ENCODE peak calls at places on chromosomes 7 and 10, in nine cellular contexts. One of them, this sample, is unnamed.

GRCh38 chr10:130192276-130192848 is 56.2 kb downstream of the GLRX3 start:
- DNase-seq in suprapubic skin: no peak
- DNase-seq in stomach: no peak
- DNase-seq in adrenal gland: no peak
- DNase-seq in breast epithelium: no peak
- DNase-seq in endothelial cell of umbilical vein: no peak
- DNase-seq in heart left ventricle: no peak
- DNase-seq in tibial artery: no peak
- DNase-seq in AG04450: no peak
- DNase-seq in this sample: no peak

GRCh38 chr7:130486114-130486962 is 5.5 kb upstream of the MEST start:
- DNase-seq in suprapubic skin: peak; percentile 68
- DNase-seq in stomach: peak; percentile 80
- DNase-seq in adrenal gland: peak; percentile 85
- DNase-seq in breast epithelium: peak; percentile 64
- DNase-seq in endothelial cell of umbilical vein: peak; percentile 30
- DNase-seq in heart left ventricle: peak; percentile 32
- DNase-seq in tibial artery: no peak
- DNase-seq in AG04450: no peak
- DNase-seq in this sample: no peak

GRCh38 chr10:48205918-48206317 is 68.6 kb downstream of the FRMPD2 start:
- DNase-seq in suprapubic skin: no peak
- DNase-seq in stomach: no peak
- DNase-seq in adrenal gland: peak; percentile 46
- DNase-seq in breast epithelium: no peak
- DNase-seq in endothelial cell of umbilical vein: no peak
- DNase-seq in heart left ventricle: no peak
- DNase-seq in tibial artery: no peak
- DNase-seq in AG04450: no peak
- DNase-seq in this sample: no peak

GRCh38 chr7:2616973-2617709 is 14.6 kb upstream of the TTYH3 start:
- DNase-seq in suprapubic skin: peak; percentile 68
- DNase-seq in stomach: no peak
- DNase-seq in adrenal gland: no peak
- DNase-seq in breast epithelium: no peak
- DNase-seq in endothelial cell of umbilical vein: no peak
- DNase-seq in heart left ventricle: no peak
- DNase-seq in tibial artery: peak; percentile 86
- DNase-seq in AG04450: no peak
- DNase-seq in this sample: no peak

GRCh38 chr10:47261556-47261955 is 38.4 kb upstream of the GDF10 start:
- DNase-seq in suprapubic skin: no peak
- DNase-seq in stomach: no peak
- DNase-seq in adrenal gland: no peak
- DNase-seq in breast epithelium: no peak
- DNase-seq in endothelial cell of umbilical vein: no peak
- DNase-seq in heart left ventricle: no peak
- DNase-seq in tibial artery: no peak
- DNase-seq in AG04450: no peak
- DNase-seq in this sample: no peak

GRCh38 chr7:101319401-101319800 is 2.2 kb downstream of the IFT22 start:
- DNase-seq in suprapubic skin: no peak
- DNase-seq in stomach: no peak
- DNase-seq in adrenal gland: no peak
- DNase-seq in breast epithelium: no peak
- DNase-seq in endothelial cell of umbilical vein: no peak
- DNase-seq in heart left ventricle: no peak
- DNase-seq in tibial artery: no peak
- DNase-seq in AG04450: no peak
- DNase-seq in this sample: no peak

GRCh38 chr10:30803901-30804322 is 174.4 kb upstream of the LYZL2 start:
- DNase-seq in suprapubic skin: peak; percentile 84
- DNase-seq in stomach: no peak
- DNase-seq in adrenal gland: peak; percentile 40
- DNase-seq in breast epithelium: no peak
- DNase-seq in endothelial cell of umbilical vein: no peak
- DNase-seq in heart left ventricle: peak; percentile 27
- DNase-seq in tibial artery: peak; percentile 84
- DNase-seq in AG04450: peak; percentile 52
- DNase-seq in this sample: no peak

GRCh38 chr10:99598011-99598410 is 22.2 kb downstream of the SLC25A28 start:
- DNase-seq in suprapubic skin: no peak
- DNase-seq in stomach: no peak
- DNase-seq in adrenal gland: no peak
- DNase-seq in breast epithelium: no peak
- DNase-seq in endothelial cell of umbilical vein: no peak
- DNase-seq in heart left ventricle: no peak
- DNase-seq in tibial artery: no peak
- DNase-seq in AG04450: no peak
- DNase-seq in this sample: no peak

GRCh38 chr10:15901889-15902288 is 41.6 kb upstream of the MINDY3 start:
- DNase-seq in suprapubic skin: no peak
- DNase-seq in stomach: no peak
- DNase-seq in adrenal gland: no peak
- DNase-seq in breast epithelium: no peak
- DNase-seq in endothelial cell of umbilical vein: no peak
- DNase-seq in heart left ventricle: no peak
- DNase-seq in tibial artery: no peak
- DNase-seq in AG04450: no peak
- DNase-seq in this sample: no peak

GRCh38 chr10:76036410-76036940 is 605.1 kb downstream of the LRMDA start:
- DNase-seq in suprapubic skin: peak; percentile 83
- DNase-seq in stomach: peak; percentile 79
- DNase-seq in adrenal gland: peak; percentile 88
- DNase-seq in breast epithelium: peak; percentile 74
- DNase-seq in endothelial cell of umbilical vein: peak; percentile 57
- DNase-seq in heart left ventricle: peak; percentile 72
- DNase-seq in tibial artery: peak; percentile 88
- DNase-seq in AG04450: peak; percentile 32
- DNase-seq in this sample: no peak

GRCh38 chr7:14931511-14932215 is 29.1 kb upstream of the DGKB start:
- DNase-seq in suprapubic skin: no peak
- DNase-seq in stomach: no peak
- DNase-seq in adrenal gland: no peak
- DNase-seq in breast epithelium: no peak
- DNase-seq in endothelial cell of umbilical vein: no peak
- DNase-seq in heart left ventricle: no peak
- DNase-seq in tibial artery: no peak
- DNase-seq in AG04450: no peak
- DNase-seq in this sample: no peak

GRCh38 chr7:17274551-17275245 is 23.8 kb upstream of the AHR start:
- DNase-seq in suprapubic skin: no peak
- DNase-seq in stomach: no peak
- DNase-seq in adrenal gland: no peak
- DNase-seq in breast epithelium: no peak
- DNase-seq in endothelial cell of umbilical vein: peak; percentile 79
- DNase-seq in heart left ventricle: no peak
- DNase-seq in tibial artery: no peak
- DNase-seq in AG04450: no peak
- DNase-seq in this sample: no peak

GRCh38 chr10:64332551-64332950 is 811.4 kb downstream of the REEP3 start:
- DNase-seq in suprapubic skin: no peak
- DNase-seq in stomach: no peak
- DNase-seq in adrenal gland: no peak
- DNase-seq in breast epithelium: no peak
- DNase-seq in endothelial cell of umbilical vein: no peak
- DNase-seq in heart left ventricle: no peak
- DNase-seq in tibial artery: no peak
- DNase-seq in AG04450: no peak
- DNase-seq in this sample: no peak

DNA sequence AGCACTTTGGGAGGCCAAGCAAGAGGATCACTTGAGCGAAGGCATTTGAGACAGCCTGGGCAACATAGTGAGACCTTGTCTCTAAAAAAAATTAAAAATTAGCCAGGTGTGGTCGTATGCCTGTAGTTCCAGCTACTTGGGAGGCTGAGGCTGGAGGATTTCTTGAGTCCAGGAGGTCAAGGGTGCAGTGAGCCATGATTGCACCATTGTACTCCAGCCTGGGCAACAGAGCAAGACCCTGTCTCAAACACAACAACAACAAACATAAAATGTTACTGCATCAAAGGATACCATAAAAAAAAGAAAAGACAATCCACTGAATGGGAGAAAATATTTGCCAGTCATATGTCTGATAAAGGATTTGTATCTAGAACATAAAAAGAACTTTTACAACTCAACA is 60.5 kb downstream of the TACR2 start:
- DNase-seq in suprapubic skin: no peak
- DNase-seq in stomach: no peak
- DNase-seq in adrenal gland: no peak
- DNase-seq in breast epithelium: no peak
- DNase-seq in endothelial cell of umbilical vein: no peak
- DNase-seq in heart left ventricle: no peak
- DNase-seq in tibial artery: no peak
- DNase-seq in AG04450: no peak
- DNase-seq in this sample: no peak
- H3K4me3 ChIP-seq in suprapubic skin: no peak overlapping the region
- H3K4me3 ChIP-seq in stomach: no peak overlapping the region
- H3K4me3 ChIP-seq in adrenal gland: no peak overlapping the region
- H3K4me3 ChIP-seq in breast epithelium: no peak overlapping the region
- H3K4me3 ChIP-seq in endothelial cell of umbilical vein: no peak overlapping the region
- H3K4me3 ChIP-seq in heart left ventricle: no peak overlapping the region
- H3K4me3 ChIP-seq in tibial artery: no peak overlapping the region
- H3K4me3 ChIP-seq in AG04450: no peak overlapping the region
- H3K4me3 ChIP-seq in this sample: no peak overlapping the region

GRCh38 chr10:132783865-132784581 is 1.9 kb downstream of the NKX6-2 start:
- DNase-seq in suprapubic skin: no peak
- DNase-seq in stomach: no peak
- DNase-seq in adrenal gland: no peak
- DNase-seq in breast epithelium: no peak
- DNase-seq in endothelial cell of umbilical vein: no peak
- DNase-seq in heart left ventricle: no peak
- DNase-seq in tibial artery: no peak
- DNase-seq in AG04450: no peak
- DNase-seq in this sample: no peak
- TF ChIP-seq CTCF in suprapubic skin: no peak
- TF ChIP-seq CTCF in stomach: no peak
- TF ChIP-seq CTCF in adrenal gland: no peak
- TF ChIP-seq CTCF in breast epithelium: no peak
- TF ChIP-seq CTCF in endothelial cell of umbilical vein: no peak
- TF ChIP-seq CTCF in heart left ventricle: no peak
- TF ChIP-seq CTCF in tibial artery: no peak
- TF ChIP-seq CTCF in AG04450: no peak
- TF ChIP-seq CTCF in this sample: no peak

GRCh38 chr7:116449950-116450349 is 49.6 kb upstream of the CAV2 start:
- DNase-seq in suprapubic skin: no peak
- DNase-seq in stomach: no peak
- DNase-seq in adrenal gland: no peak
- DNase-seq in breast epithelium: no peak
- DNase-seq in endothelial cell of umbilical vein: no peak
- DNase-seq in heart left ventricle: peak; percentile 46
- DNase-seq in tibial artery: no peak
- DNase-seq in AG04450: no peak
- DNase-seq in this sample: no peak
- H3K27me3 ChIP-seq in suprapubic skin: no peaks in the 10 kb centered on the region
- H3K27me3 ChIP-seq in stomach: no peaks in the 10 kb centered on the region
- H3K27me3 ChIP-seq in adrenal gland: no peaks in the 10 kb centered on the region
- H3K27me3 ChIP-seq in breast epithelium: no peaks in the 10 kb centered on the region
- H3K27me3 ChIP-seq in endothelial cell of umbilical vein: no peaks in the 10 kb centered on the region
- H3K27me3 ChIP-seq in heart left ventricle: no peaks in the 10 kb centered on the region
- H3K27me3 ChIP-seq in tibial artery: no peaks in the 10 kb centered on the region
- H3K27me3 ChIP-seq in AG04450: no peaks in the 10 kb centered on the region
- H3K27me3 ChIP-seq in this sample: no peaks in the 10 kb centered on the region

GRCh38 chr7:73717991-73718405 is 1.5 kb downstream of the STX1A start:
- DNase-seq in suprapubic skin: no peak
- DNase-seq in stomach: no peak
- DNase-seq in adrenal gland: peak; percentile 28
- DNase-seq in breast epithelium: no peak
- DNase-seq in endothelial cell of umbilical vein: peak; percentile 97
- DNase-seq in heart left ventricle: no peak
- DNase-seq in tibial artery: no peak
- DNase-seq in AG04450: no peak
- DNase-seq in this sample: peak; percentile 80

GRCh38 chr7:73718438-73718881 is 1.0 kb downstream of the STX1A start:
- DNase-seq in suprapubic skin: no peak
- DNase-seq in stomach: no peak
- DNase-seq in adrenal gland: peak; percentile 29
- DNase-seq in breast epithelium: no peak
- DNase-seq in endothelial cell of umbilical vein: no peak
- DNase-seq in heart left ventricle: no peak
- DNase-seq in tibial artery: no peak
- DNase-seq in AG04450: no peak
- DNase-seq in this sample: no peak

GRCh38 chr7:73716318-73716890 is 3.1 kb downstream of the STX1A start:
- DNase-seq in suprapubic skin: no peak
- DNase-seq in stomach: no peak
- DNase-seq in adrenal gland: no peak
- DNase-seq in breast epithelium: no peak
- DNase-seq in endothelial cell of umbilical vein: no peak
- DNase-seq in heart left ventricle: no peak
- DNase-seq in tibial artery: no peak
- DNase-seq in AG04450: no peak
- DNase-seq in this sample: no peak

GRCh38 chr7:73715648-73716317 is 3.7 kb downstream of the STX1A start:
- DNase-seq in suprapubic skin: no peak
- DNase-seq in stomach: peak; percentile 52
- DNase-seq in adrenal gland: peak; percentile 67
- DNase-seq in breast epithelium: no peak
- DNase-seq in endothelial cell of umbilical vein: peak; percentile 95
- DNase-seq in heart left ventricle: no peak
- DNase-seq in tibial artery: no peak
- DNase-seq in AG04450: peak; percentile 82
- DNase-seq in this sample: peak; percentile 90

DNA sequence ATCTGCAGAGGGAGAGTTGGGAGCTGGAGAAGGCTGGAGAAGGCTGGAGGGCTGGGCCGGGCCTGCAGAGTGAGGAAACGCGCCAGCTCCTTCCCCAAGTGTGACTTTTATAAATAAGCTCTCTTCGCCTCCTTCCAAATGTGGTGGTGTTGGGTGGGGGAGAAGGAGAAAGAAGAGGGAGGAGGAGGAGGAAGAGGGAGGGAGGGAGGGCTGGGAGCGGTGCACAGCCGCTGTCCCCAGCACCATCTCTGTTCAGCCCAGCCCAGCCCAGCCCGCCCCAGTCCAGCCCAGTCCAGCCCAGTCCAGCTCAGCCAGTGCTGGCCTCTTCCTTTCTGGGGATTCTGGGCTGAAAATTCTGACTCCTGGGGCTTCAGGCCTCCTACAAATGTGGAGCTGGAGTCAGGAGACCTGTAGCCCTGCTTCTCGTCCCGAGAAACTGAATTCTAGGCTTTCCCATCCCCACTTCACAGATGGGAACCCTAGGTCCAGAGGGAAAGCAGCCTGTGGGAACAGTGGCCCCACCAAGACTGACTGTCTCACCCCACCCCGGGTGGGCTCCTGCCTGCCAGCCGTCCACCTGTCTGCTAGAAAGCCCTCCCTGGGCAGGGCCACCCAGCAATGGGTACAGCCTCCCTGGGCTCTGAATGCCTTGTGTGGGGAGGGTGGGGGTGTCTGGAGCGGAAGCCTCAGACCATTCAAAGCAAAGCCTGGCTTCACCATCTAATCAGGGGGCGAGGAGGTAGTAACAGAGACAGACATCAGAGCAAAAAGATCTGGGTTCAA is 2.3 kb downstream of the STX1A start:
- DNase-seq in suprapubic skin: no peak
- DNase-seq in stomach: no peak
- DNase-seq in adrenal gland: no peak
- DNase-seq in breast epithelium: no peak
- DNase-seq in endothelial cell of umbilical vein: peak; percentile 49
- DNase-seq in heart left ventricle: no peak
- DNase-seq in tibial artery: no peak
- DNase-seq in AG04450: no peak
- DNase-seq in this sample: no peak
- H3K4me3 ChIP-seq in suprapubic skin: no peak overlapping the region
- H3K4me3 ChIP-seq in stomach: no peak overlapping the region
- H3K4me3 ChIP-seq in adrenal gland: no peak overlapping the region
- H3K4me3 ChIP-seq in breast epithelium: no peak overlapping the region
- H3K4me3 ChIP-seq in endothelial cell of umbilical vein: peak overlapping the region; percentile 12
- H3K4me3 ChIP-seq in heart left ventricle: no peak overlapping the region
- H3K4me3 ChIP-seq in tibial artery: no peak overlapping the region
- H3K4me3 ChIP-seq in AG04450: peak overlapping the region; percentile 76
- H3K4me3 ChIP-seq in this sample: peak overlapping the region; percentile 2

GRCh38 chr7:98619450-98620321 is 2.6 kb downstream of the NPTX2 start:
- DNase-seq in suprapubic skin: no peak
- DNase-seq in stomach: peak; percentile 40
- DNase-seq in adrenal gland: peak; percentile 75
- DNase-seq in breast epithelium: no peak
- DNase-seq in endothelial cell of umbilical vein: no peak
- DNase-seq in heart left ventricle: no peak
- DNase-seq in tibial artery: no peak
- DNase-seq in AG04450: no peak
- DNase-seq in this sample: no peak
- TF ChIP-seq CTCF in suprapubic skin: no peak
- TF ChIP-seq CTCF in stomach: no peak
- TF ChIP-seq CTCF in adrenal gland: no peak
- TF ChIP-seq CTCF in breast epithelium: no peak
- TF ChIP-seq CTCF in endothelial cell of umbilical vein: no peak
- TF ChIP-seq CTCF in heart left ventricle: no peak
- TF ChIP-seq CTCF in tibial artery: no peak
- TF ChIP-seq CTCF in AG04450: no peak
- TF ChIP-seq CTCF in this sample: no peak

This sample was measured in kidney epithelial cell.